ENCODE peak calls at places on chromosomes 11 and 22, in five cellular contexts. K, M, X, G and T are unnamed samples.

GRCh38 chr11:128482512-128483191 is 104.7 kb downstream of the ETS1 start:
- DNase-seq in G (no peak), M (no peak), X (no peak), K (no peak), T (no peak)

GRCh38 chr11:18352581-18352980 is 30.2 kb downstream of the GTF2H1 start:
- DNase-seq in X (no peak), G (no peak), K (no peak), M (no peak), T (no peak)

GRCh38 chr11:125165664-125166346 is 1.3 kb downstream of the PKNOX2 start:
- DNase-seq in X (no peak), G (no peak), M (no peak), K (no peak), T (no peak)

GRCh38 chr11:131683666-131684065 is 313.3 kb downstream of the NTM start:
- DNase-seq in G (no peak), M (no peak), K (no peak), X (no peak), T (no peak)

GRCh38 chr22:18156878-18157713 is 7.1 kb downstream of the USP18 start:
- DNase-seq in K (peak; percentile 64), X (peak; percentile 65), G (no peak), M (peak; percentile 33), T (peak; percentile 83)

GRCh38 chr11:65884716-65885092 is 3.6 kb downstream of the FIBP start:
- DNase-seq in G (no peak), X (peak; percentile 78), K (peak; percentile 60), M (no peak), T (peak; percentile 92)

GRCh38 chr11:105244157-105244820 is 104.7 kb upstream of the CARD18 start:
- DNase-seq in M (peak; percentile 47), G (no peak), K (no peak), X (no peak), T (no peak)

GRCh38 chr11:115161876-115162275 is 342.3 kb downstream of the CADM1 start:
- DNase-seq in X (no peak), K (no peak), M (no peak), G (no peak), T (peak; percentile 69)

GRCh38 chr11:78045851-78046485 is 17.7 kb upstream of the THRSP start:
- DNase-seq in K (peak; percentile 60), X (peak; percentile 93), M (peak; percentile 27), G (no peak), T (peak; percentile 94)

GRCh38 chr11:74134661-74135515 is 35.9 kb downstream of the C2CD3 start:
- DNase-seq in G (no peak), K (no peak), M (peak; percentile 44), X (no peak), T (no peak)

GRCh38 chr11:1348748-1349073 is 39.3 kb upstream of the TOLLIP start:
- DNase-seq in K (no peak), G (no peak), M (no peak), X (no peak), T (no peak)

GRCh38 chr11:12841946-12842630 is 167.0 kb upstream of the RASSF10 start:
- DNase-seq in X (no peak), K (no peak), G (no peak), M (no peak), T (peak; percentile 49)

GRCh38 chr11:57340228-57340627 is 2.1 kb downstream of the P2RX3 start:
- DNase-seq in X (peak; percentile 60), G (no peak), M (no peak), K (no peak), T (peak; percentile 59)

DNA sequence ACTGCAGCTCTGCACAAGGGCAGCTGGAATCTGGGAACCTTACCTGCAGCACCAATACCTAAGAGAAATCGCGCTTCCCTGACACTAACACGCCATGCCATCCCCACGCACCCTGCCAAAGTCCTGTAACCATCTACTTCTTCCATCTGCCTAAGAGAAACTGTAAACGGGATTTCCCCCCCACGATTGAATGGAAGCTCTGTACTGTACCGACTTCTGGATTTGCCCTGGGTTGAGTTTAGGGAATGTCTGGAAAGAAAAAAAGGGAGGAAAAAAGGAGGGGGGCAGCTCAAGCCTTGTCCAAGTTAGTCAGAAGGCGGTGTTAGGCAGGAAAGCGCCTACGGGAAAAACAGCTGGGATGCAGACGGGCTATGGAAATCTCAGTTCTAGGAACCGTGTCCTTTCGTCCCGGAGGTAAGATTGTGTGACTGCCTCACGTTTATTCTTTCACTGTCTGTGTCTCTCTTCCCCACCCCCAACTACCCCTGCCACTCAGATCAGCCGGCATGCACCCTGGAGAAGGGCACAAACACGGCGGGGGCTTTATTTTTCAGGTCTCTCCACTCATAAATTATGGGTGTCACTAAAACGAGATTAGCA is 125.5 kb upstream of the C11orf58 start:
- DNase-seq in M (no peak), K (no peak), G (no peak), X (no peak), T (peak; percentile 60)
- TF ChIP-seq ZBTB33 in M (no peak), K (no peak), G (no peak), X (no peak), T (no peak)

DNA sequence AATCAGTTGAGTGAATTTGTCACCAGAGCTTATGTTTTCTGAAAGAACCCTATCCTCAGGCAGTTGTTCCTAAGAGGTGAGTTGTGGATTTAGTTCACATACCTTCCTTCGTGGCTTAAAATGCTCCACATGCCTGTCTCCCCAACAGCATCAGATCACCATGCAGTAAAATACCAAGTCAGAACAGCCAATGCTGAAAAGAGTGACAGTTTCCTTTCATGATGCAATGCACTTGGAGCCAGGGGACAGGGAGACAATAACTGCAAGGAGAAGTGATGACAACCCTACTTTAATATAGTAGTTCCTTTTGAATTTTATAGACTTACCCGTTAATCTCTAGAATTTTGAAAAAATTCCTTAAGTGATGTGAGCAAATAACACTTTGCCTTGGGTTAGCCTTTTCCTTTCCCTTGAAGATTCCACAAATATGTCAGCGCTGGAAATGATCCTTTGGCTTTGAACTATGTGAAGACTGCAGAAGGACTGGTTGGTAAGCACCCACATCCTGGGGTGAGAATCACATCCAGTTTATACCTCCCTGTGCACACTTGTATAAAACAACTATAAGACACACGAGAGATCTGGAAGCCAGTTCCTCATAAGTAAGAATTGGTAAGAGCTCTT is 71.2 kb downstream of the PIWIL4 start:
- DNase-seq in G (no peak), M (no peak), K (no peak), X (no peak), T (no peak)
- H3K27ac ChIP-seq in G (no peak overlapping the region), M (no peak overlapping the region), K (no peak overlapping the region), X (no peak overlapping the region), T (no peak overlapping the region)

DNA sequence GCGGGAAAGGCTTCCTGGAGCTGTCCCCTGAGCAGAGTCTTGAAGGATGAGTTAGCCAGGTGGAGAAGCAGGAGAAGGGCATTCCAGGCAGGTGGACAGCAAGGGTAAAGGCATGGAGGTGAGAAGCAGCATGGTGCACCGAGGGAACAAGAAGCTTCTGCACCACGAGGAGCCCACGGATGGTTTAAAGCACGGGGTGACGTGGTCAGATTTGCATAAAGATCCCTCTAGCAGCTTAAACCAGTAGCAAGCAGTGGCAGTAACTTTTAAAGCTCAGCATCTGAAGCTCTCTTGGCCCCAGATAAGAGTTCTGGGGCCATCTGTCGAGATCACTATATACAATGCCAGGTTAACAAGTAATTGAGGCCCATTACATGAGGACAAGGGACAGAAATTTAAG is 36.8 kb downstream of the SERPINH1 start:
- DNase-seq in K (no peak), X (no peak), G (no peak), M (no peak), T (no peak)
- TF ChIP-seq ZBTB33 in K (no peak), X (no peak), G (no peak), M (no peak), T (no peak)

GRCh38 chr11:68591719-68592118 is 92.6 kb upstream of the GAL start:
- DNase-seq in K (no peak), X (no peak), M (no peak), G (no peak), T (no peak)

GRCh38 chr11:68594123-68594522 is 90.2 kb upstream of the GAL start:
- DNase-seq in M (no peak), K (no peak), G (no peak), X (no peak), T (no peak)

GRCh38 chr11:68589817-68590216 is 94.5 kb upstream of the GAL start:
- DNase-seq in X (no peak), G (no peak), M (no peak), K (no peak), T (no peak)

GRCh38 chr11:68596231-68596630 is 88.1 kb upstream of the GAL start:
- DNase-seq in G (no peak), K (no peak), M (no peak), X (no peak), T (no peak)

GRCh38 chr11:68593441-68593840 is 90.9 kb upstream of the GAL start:
- DNase-seq in X (no peak), K (no peak), G (no peak), M (no peak), T (no peak)
- H3K27ac ChIP-seq in X (no peak overlapping the region), K (no peak overlapping the region), G (no peak overlapping the region), M (no peak overlapping the region), T (no peak overlapping the region)